ENCODE peak calls at places on chromosomes 1 and 21, in eight cellular contexts. E is GM12865, I is uterus, W is fibroblast of pulmonary artery, T is GM13976, Z is RWPE1, U is BE2C, V is fibroblast of mammary gland. D is an unnamed sample.

GRCh38 chr1:181038399-181038873 is 4.7 kb downstream of the MR1 start:
- DNase-seq in W (peak; percentile 72), V (peak; percentile 71), U (peak; percentile 75), Z (peak; percentile 69), T (peak; percentile 71), I (peak; percentile 38), E (peak; percentile 78), D (peak; percentile 63)

GRCh38 chr1:41313661-41314131 is 47.5 kb upstream of the FOXO6 start:
- DNase-seq in I (no peak), V (peak; percentile 49), T (no peak), U (peak; percentile 33), Z (no peak), W (peak; percentile 28), E (peak; percentile 42), D (peak; percentile 26)

GRCh38 chr1:17423781-17424245 is 15.7 kb downstream of the RCC2 start:
- DNase-seq in V (peak; percentile 42), U (no peak), I (peak; percentile 38), T (no peak), E (no peak), Z (no peak), W (peak; percentile 77), D (peak; percentile 18)

GRCh38 chr1:41811978-41812852 is 106.5 kb downstream of the HIVEP3 start:
- DNase-seq in U (peak; percentile 32), Z (peak; percentile 65), W (peak; percentile 97), V (peak; percentile 94), T (peak; percentile 73), E (peak; percentile 78), I (peak; percentile 39), D (peak; percentile 98)

GRCh38 chr21:33761104-33762036 is 119.1 kb downstream of the ITSN1 start:
- DNase-seq in E (peak; percentile 35), I (peak; percentile 23), V (peak; percentile 99), U (no peak), W (peak; percentile 97), T (no peak), Z (peak; percentile 78), D (peak; percentile 99)

GRCh38 chr1:243268751-243269460 is 13.1 kb downstream of the SDCCAG8 start:
- DNase-seq in Z (no peak), T (no peak), E (no peak), I (no peak), V (no peak), U (no peak), W (peak; percentile 61), D (peak; percentile 65)

GRCh38 chr1:51564124-51564523 is 45.1 kb upstream of the EPS15 start:
- DNase-seq in T (peak; percentile 52), U (no peak), V (peak; percentile 51), W (peak; percentile 74), I (no peak), Z (peak; percentile 56), E (peak; percentile 64), D (peak; percentile 84)

GRCh38 chr1:42939216-42939615 is 19.5 kb downstream of the SLC2A1 start:
- DNase-seq in V (no peak), I (no peak), E (no peak), W (no peak), Z (no peak), U (no peak), T (no peak), D (no peak)

GRCh38 chr21:46363698-46364097 is 39.7 kb downstream of the PCNT start:
- DNase-seq in E (no peak), T (no peak), U (no peak), W (no peak), Z (no peak), I (no peak), V (no peak), D (no peak)

GRCh38 chr1:217457016-217457415 is 173.9 kb downstream of the GPATCH2 start:
- DNase-seq in W (no peak), E (no peak), Z (no peak), T (no peak), I (no peak), U (no peak), V (no peak), D (no peak)

GRCh38 chr1:118075116-118075515 is 109.9 kb downstream of the SPAG17 start:
- DNase-seq in T (no peak), U (no peak), Z (peak; percentile 11), I (no peak), V (peak; percentile 81), W (peak; percentile 6), E (no peak), D (peak; percentile 33)
- TF ChIP-seq CTCF in T (no peak), U (no peak), Z (no peak), I (no peak), V (no peak), W (no peak), E (no peak), D (no peak)

DNA sequence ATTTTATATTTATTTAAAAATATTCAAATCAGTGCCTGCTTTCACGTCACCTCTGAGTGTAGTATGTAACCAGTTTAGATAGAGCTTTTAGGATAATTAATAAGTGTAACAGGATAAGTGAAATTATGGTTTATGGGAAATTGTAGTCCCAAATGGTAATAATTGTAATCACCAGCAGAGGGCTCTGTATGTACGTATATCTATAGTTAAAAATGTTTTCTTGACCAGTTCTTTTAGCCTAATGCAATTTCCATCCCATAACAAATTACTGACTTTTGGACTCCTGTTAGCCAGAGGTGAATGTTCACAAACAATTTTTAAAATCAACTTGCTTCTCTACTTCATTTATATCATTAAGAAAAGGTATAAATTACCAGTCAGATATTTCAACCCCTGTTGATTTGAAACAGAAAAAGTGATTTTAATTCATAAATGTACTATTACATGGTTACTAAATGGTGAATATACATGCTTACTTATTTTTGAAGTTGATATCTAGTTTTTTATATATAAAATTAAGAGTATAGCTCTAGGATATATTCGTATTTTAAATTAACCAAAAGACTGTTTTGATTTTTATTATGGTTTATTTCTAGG is 25.3 kb downstream of the SLC30A7 start:
- DNase-seq in T (peak; percentile 30), E (peak; percentile 68), Z (peak; percentile 30), W (peak; percentile 79), V (peak; percentile 70), U (peak; percentile 14), I (no peak), D (peak; percentile 74)
- TF ChIP-seq CTCF in T (peak; percentile 48), E (peak; percentile 38), Z (peak; percentile 64), W (peak; percentile 53), V (peak; percentile 45), U (peak; percentile 55), I (peak; percentile 59), D (peak; percentile 38)

DNA sequence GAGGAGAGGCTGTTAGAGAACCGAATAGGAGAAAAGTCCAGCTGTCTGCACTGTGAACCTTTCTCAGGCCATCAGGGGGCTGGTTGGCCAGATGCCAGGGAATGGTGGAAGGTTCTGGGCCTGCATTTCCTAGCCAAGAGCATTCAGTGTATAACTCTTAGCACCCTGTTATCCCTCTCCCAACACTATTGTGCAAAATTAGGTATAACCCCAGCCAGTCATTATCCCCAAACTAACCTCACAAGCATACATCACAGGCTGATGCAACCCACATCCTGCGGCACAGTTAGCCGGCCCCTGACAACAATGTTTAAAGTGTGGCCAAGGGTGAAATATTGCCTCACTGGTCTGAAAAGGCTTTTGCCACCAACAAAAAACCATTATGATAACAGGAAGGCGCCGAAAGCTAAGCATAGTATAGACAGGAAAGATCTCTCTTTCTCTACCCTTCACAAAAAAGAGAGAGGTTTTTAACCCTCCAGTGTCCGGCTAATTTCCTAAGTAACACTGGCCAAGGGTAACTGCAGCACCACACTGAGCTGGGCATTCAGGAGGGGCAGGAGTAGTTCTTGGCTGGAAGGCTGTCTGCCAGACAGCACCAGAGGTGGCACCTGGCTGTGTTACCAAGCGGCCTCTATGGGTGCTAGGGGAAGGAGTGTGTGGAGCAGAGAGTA is 77.3 kb upstream of the BCAR3 start:
- DNase-seq in Z (no peak), I (no peak), W (peak; percentile 98), E (no peak), T (no peak), U (peak; percentile 23), V (peak; percentile 86), D (peak; percentile 97)
- TF ChIP-seq CTCF in Z (no peak), I (no peak), W (peak; percentile 22), E (no peak), T (no peak), U (no peak), V (no peak), D (peak; percentile 14)

GRCh38 chr1:228308085-228308601 is 98.5 kb downstream of the TRIM11 start:
- DNase-seq in V (no peak), E (no peak), W (no peak), I (no peak), Z (no peak), U (no peak), T (no peak), D (no peak)

GRCh38 chr1:228310162-228310792 is 96.4 kb downstream of the TRIM11 start:
- DNase-seq in V (no peak), Z (no peak), T (no peak), U (no peak), I (no peak), E (no peak), W (no peak), D (no peak)

GRCh38 chr1:228307218-228308023 is 99.2 kb downstream of the TRIM11 start:
- DNase-seq in T (no peak), E (no peak), I (no peak), V (no peak), Z (no peak), U (peak; percentile 7), W (no peak), D (no peak)

GRCh38 chr1:228309548-228310067 is 97.0 kb downstream of the TRIM11 start:
- DNase-seq in T (no peak), U (no peak), I (no peak), Z (no peak), W (no peak), E (no peak), V (no peak), D (no peak)

DNA sequence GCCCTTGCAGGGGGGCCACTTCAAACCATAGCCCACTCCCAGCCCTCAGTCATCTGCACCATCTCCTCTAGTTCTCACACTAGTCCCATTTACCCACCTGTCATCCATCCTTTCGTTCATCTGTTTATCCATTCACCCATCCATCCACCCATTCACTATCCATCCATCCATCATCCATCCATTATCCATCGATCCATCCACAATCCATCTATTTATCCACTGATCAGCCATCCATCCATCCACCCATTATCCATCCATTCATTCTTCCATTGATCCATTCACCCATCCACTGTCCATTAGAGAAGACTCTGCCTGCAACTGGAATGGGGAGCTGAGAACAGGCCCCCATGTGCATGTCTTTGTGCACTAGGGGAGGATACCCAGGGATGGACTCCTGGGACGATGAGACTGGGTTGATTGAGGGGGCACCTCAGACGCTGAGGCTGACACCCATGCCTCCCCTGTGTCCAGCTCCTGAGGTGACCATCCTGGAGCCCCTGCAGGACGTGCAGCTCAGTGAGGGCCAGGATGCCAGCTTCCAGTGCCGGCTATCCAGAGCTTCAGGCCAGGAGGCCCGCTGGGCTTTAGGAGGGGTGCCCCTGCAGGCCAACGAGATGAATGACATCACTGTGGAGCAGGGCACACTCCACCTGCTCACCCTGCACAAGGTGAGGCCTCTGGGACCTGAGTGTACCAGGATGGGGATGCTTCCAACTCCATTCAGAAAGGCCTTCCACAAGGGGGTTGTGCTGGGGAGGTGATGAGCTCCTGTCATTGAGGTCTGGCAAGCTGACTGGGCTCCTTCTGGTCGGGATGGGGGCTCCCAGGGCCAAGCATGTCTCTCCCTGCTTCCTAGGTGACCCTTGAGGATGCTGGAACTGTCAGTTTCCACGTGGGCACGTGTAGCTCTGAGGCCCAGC is 97.7 kb downstream of the TRIM11 start:
- DNase-seq in W (no peak), T (peak; percentile 31), U (peak; percentile 7), Z (no peak), V (no peak), E (no peak), I (no peak), D (no peak)
- TF ChIP-seq CTCF in W (no peak), T (no peak), U (no peak), Z (no peak), V (no peak), E (peak; percentile 13), I (no peak), D (peak; percentile 1)